ENCODE peak calls at places on chromosome 12, in seven cellular contexts. R, T, J, Z, B, S and O are unnamed samples.

GRCh38 chr12:65122661-65123060 is 1.6 kb upstream of the WIF1 start:
- DNase-seq in R (no peak), T (no peak), J (peak; percentile 31), Z (no peak), B (no peak), S (no peak), O (no peak)

GRCh38 chr12:138898-139534 is 72.4 kb downstream of the IQSEC3 start:
- DNase-seq in R (peak; percentile 57), T (no peak), J (no peak), Z (peak; percentile 53), B (no peak), S (no peak), O (no peak)

GRCh38 chr12:82383930-82384513 is 25.7 kb downstream of the METTL25 start:
- DNase-seq in R (no peak), T (no peak), J (peak; percentile 58), Z (no peak), B (no peak), S (no peak), O (no peak)

GRCh38 chr12:131370791-131371579 is 339.9 kb upstream of the SFSWAP start:
- DNase-seq in R (no peak), T (no peak), J (no peak), Z (no peak), B (no peak), S (no peak), O (no peak)

GRCh38 chr12:48189331-48190125 is 6.1 kb downstream of the CCDC184 start:
- DNase-seq in R (peak; percentile 74), T (peak; percentile 74), J (peak; percentile 85), Z (peak; percentile 56), B (peak; percentile 88), S (peak; percentile 83), O (peak; percentile 68)

GRCh38 chr12:100128509-100128908 is 14.2 kb downstream of the BLTP3B start:
- DNase-seq in R (no peak), T (no peak), J (peak; percentile 54), Z (no peak), B (no peak), S (peak; percentile 31), O (no peak)

GRCh38 chr12:59403259-59403932 is 192.4 kb upstream of the SLC16A7 start:
- DNase-seq in R (no peak), T (peak; percentile 40), J (peak; percentile 77), Z (peak; percentile 17), B (no peak), S (peak; percentile 46), O (peak; percentile 17)

GRCh38 chr12:57772429-57773322 is at the start of gene EEF1AKMT3:
- DNase-seq in R (no peak), T (peak; percentile 70), J (peak; percentile 60), Z (peak; percentile 74), B (no peak), S (peak; percentile 81), O (peak; percentile 81)

GRCh38 chr12:78725033-78725432 is 139.5 kb upstream of the SYT1 start:
- DNase-seq in R (no peak), T (no peak), J (no peak), Z (no peak), B (no peak), S (no peak), O (no peak)

GRCh38 chr12:6226002-6226700 is 26.0 kb downstream of the CD9 start:
- DNase-seq in R (no peak), T (peak; percentile 79), J (no peak), Z (peak; percentile 85), B (peak; percentile 93), S (peak; percentile 68), O (no peak)

GRCh38 chr12:117854339-117855012 is 114.3 kb downstream of the KSR2 start:
- DNase-seq in R (no peak), T (peak; percentile 62), J (peak; percentile 88), Z (peak; percentile 21), B (no peak), S (peak; percentile 63), O (no peak)

GRCh38 chr12:46124848-46125619 is 134.7 kb upstream of the SCAF11 start:
- DNase-seq in R (peak; percentile 57), T (peak; percentile 41), J (peak; percentile 80), Z (peak; percentile 45), B (no peak), S (peak; percentile 67), O (no peak)

GRCh38 chr12:64895541-64895940 is 71.1 kb downstream of the TBC1D30 start:
- DNase-seq in R (no peak), T (no peak), J (peak; percentile 47), Z (no peak), B (no peak), S (no peak), O (no peak)

GRCh38 chr12:64080319-64081008 is 141.6 kb downstream of the KICS2 start:
- DNase-seq in R (no peak), T (peak; percentile 36), J (peak; percentile 93), Z (no peak), B (no peak), S (peak; percentile 75), O (no peak)

GRCh38 chr12:21483531-21483930 is 17.9 kb downstream of the RECQL start:
- DNase-seq in R (no peak), T (no peak), J (no peak), Z (no peak), B (no peak), S (no peak), O (no peak)

GRCh38 chr12:84054811-84055210 is 857.8 kb downstream of the SLC6A15 start:
- DNase-seq in R (no peak), T (no peak), J (no peak), Z (no peak), B (no peak), S (no peak), O (no peak)

GRCh38 chr12:116122639-116123038 is 154.9 kb downstream of the MED13L start:
- DNase-seq in R (no peak), T (no peak), J (no peak), Z (no peak), B (no peak), S (no peak), O (no peak)
- H3K4me1 ChIP-seq in R (peaks cover 37% of the 10 kb centered on the region), T (peaks cover 78% of the 10 kb centered on the region), J (peaks cover 45% of the 10 kb centered on the region), Z (peaks cover 18% of the 10 kb centered on the region), B (no peaks in the 10 kb centered on the region), S (peaks cover 9% of the 10 kb centered on the region), O (peaks cover 22% of the 10 kb centered on the region)

GRCh38 chr12:122753213-122753571 is 568 bp downstream of the DENR start:
- DNase-seq in R (no peak), T (no peak), J (no peak), Z (no peak), B (no peak), S (no peak), O (no peak)

GRCh38 chr12:122743895-122744525 is 8.6 kb upstream of the DENR start:
- DNase-seq in R (no peak), T (no peak), J (no peak), Z (no peak), B (no peak), S (no peak), O (no peak)

GRCh38 chr12:122749569-122750332 is 2.9 kb upstream of the DENR start:
- DNase-seq in R (no peak), T (no peak), J (peak; percentile 86), Z (no peak), B (no peak), S (no peak), O (peak; percentile 23)

GRCh38 chr12:122752464-122753212 is at the start of gene DENR:
- DNase-seq in R (peak; percentile 99), T (peak; percentile 99), J (peak; percentile 100), Z (peak; percentile 100), B (peak; percentile 98), S (peak; percentile 99), O (peak; percentile 100)

DNA sequence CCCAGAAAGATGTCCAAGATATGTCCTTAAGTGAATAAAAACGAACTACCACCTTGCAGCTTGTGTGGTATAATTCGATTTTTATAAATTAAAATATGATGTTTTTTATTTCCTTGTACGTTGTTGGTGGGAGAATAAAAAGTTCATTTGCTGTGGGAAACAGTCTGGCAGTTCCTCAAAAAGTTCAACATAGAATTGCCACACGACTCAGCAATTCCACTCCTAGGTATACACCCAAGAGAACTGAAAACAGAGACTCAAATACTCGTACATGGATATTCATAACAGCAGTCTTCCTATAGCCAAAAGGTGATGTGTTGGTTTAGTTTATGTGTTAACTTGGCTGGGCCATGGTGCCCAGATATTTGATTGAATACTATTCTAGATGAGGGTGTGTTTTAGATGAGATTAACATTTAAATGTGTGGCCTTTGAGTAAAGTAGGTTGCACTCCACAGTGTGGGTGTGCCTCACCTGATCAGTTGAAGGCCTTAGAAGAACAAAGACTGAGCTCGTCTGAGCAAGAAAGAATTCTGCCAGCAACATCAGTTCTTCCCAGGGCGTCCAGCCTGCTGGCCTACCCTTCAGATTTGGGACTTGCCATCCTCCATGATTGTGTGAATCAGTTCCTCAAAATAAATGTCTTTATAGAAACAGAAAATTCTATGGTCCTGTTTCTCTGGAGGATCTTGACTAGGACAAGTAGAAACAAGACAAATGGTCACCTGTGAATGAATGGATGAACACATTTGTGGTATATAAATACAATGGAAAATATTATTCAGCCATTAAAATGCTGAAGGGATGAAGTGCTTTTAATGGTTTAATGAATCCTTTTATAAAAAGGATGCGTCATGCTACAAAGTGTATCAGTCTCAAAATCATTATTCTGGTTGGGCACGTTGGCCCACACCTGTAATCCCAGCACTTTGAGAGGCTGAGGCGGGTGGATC is 5.1 kb upstream of the DENR start:
- DNase-seq in R (no peak), T (no peak), J (no peak), Z (no peak), B (no peak), S (no peak), O (peak; percentile 18)
- H3K4me1 ChIP-seq in R (peaks cover 4% of the 10 kb centered on the region), T (peaks cover 7% of the 10 kb centered on the region), J (peaks cover 15% of the 10 kb centered on the region), Z (no peaks in the 10 kb centered on the region), B (no peaks in the 10 kb centered on the region), S (no peaks in the 10 kb centered on the region), O (peaks cover 7% of the 10 kb centered on the region)

DNA sequence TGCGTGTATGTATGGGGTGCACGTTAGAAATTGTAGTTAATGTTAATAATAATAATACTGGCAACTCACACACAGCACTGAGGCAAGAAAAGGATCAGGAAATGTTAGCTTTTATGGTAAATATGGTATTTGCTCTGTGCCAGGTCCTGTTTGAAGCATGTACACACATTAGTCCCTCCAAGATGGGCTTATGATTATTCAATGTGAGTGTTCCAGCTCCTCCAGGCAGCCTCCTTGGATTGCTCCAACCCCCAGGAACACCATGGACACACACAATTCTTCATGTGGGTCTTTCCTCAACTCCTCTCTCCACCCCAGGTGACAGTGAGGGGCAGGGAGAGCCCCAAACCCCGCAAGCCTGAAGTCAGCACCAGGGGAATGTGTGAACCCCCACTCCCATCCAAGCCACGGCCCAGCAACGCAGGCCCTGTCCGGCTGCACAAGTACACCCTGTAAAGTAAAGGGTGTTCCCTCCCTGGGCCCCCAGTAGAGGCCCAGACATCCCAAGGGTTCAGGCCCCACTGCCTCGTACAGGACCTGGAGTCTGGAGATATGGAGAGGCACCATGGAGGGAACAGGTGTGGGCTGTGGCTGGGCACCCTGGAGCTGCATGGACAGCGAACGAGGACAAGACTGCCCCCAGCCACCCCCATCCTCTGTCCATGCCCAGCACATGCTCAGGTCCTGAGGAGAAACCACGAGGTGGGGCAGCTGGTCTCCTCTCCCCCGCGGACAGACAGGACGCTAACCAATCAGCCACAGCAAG is 41.3 kb downstream of the NCOR2 start:
- DNase-seq in R (no peak), T (no peak), J (no peak), Z (no peak), B (no peak), S (no peak), O (no peak)
- H3K4me1 ChIP-seq in R (peaks cover 4% of the 10 kb centered on the region), T (peaks cover 54% of the 10 kb centered on the region), J (peaks cover 12% of the 10 kb centered on the region), Z (peaks cover 13% of the 10 kb centered on the region), B (no peaks in the 10 kb centered on the region), S (no peaks in the 10 kb centered on the region), O (peaks cover 10% of the 10 kb centered on the region)

DNA sequence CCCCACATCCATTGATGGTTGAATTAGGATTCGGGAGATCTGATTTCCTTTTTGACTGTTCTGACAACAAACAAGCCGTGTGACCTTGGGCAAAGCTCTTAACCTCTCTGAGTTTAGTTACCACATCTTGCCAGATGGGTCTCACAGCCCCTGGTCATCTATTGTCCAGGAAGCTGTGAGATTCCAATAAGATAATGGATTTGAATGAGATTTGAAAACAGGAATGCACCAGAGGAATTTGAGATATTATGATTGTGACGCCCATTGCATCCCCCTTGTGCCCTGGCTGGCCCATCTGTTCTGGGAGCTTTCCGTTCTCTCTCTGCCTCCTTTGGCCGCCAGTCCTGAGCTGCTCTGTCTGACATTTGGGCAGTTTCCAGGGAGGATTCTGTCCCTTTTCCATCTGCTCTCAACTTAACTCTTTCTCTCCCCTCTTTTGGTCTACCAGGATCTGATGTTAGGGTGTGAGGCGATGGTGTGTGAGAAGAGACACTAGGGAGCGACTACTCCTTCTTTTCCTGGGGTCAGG is 24.6 kb downstream of the SRRM4 start:
- DNase-seq in R (no peak), T (no peak), J (no peak), Z (no peak), B (no peak), S (no peak), O (no peak)
- H3K4me1 ChIP-seq in R (no peaks in the 10 kb centered on the region), T (peaks cover 5% of the 10 kb centered on the region), J (no peaks in the 10 kb centered on the region), Z (no peaks in the 10 kb centered on the region), B (no peaks in the 10 kb centered on the region), S (no peaks in the 10 kb centered on the region), O (no peaks in the 10 kb centered on the region)